ENCODE peak calls at places on chromosome 1, in six cellular contexts. G is PC-3; Y is right cardiac atrium; V is pancreas; A is CD8-positive, alpha-beta T cell; Z is heart right ventricle. C is an unnamed sample.
A peak's percentile ranks its signal among the peaks of the same experiment; 100 is the strongest.

GRCh38 chr1:171742577-171742922 is 685 bp upstream of the VAMP4 start:
- ATAC-seq in G (peak; percentile 62), Y (peak; percentile 71), V (peak; percentile 38), A (peak; percentile 5), Z (peak; percentile 40), C (peak; percentile 65)

GRCh38 chr1:41751804-41752513 is 166.8 kb downstream of the HIVEP3 start:
- ATAC-seq in G (peak; percentile 64), Y (peak; percentile 58), V (no peak), A (no peak), Z (peak; percentile 46), C (peak; percentile 48)

GRCh38 chr1:56516539-56517252 is 62.7 kb downstream of the PLPP3 start:
- ATAC-seq in G (peak; percentile 87), Y (peak; percentile 42), V (peak; percentile 98), A (no peak), Z (peak; percentile 16), C (peak; percentile 34)

GRCh38 chr1:79353224-79353623 is 346.7 kb upstream of the ADGRL4 start:
- ATAC-seq in G (peak; percentile 77), Y (peak; percentile 65), V (peak; percentile 68), A (no peak), Z (no peak), C (no peak)

GRCh38 chr1:196951711-196952394 is 8.3 kb downstream of the CFHR2 start:
- ATAC-seq in G (no peak), Y (no peak), V (no peak), A (no peak), Z (no peak), C (no peak)

GRCh38 chr1:23546897-23547596 is 12.3 kb downstream of the ID3 start:
- ATAC-seq in G (no peak), Y (no peak), V (no peak), A (no peak), Z (no peak), C (no peak)

GRCh38 chr1:145708063-145708462 is 895 bp upstream of the PDZK1 start:
- ATAC-seq in G (no peak), Y (no peak), V (no peak), A (no peak), Z (no peak), C (no peak)

GRCh38 chr1:228020686-228021525 is 14.1 kb downstream of the WNT3A start:
- ATAC-seq in G (no peak), Y (no peak), V (no peak), A (no peak), Z (no peak), C (no peak)

GRCh38 chr1:156246762-156247459 is 945 bp downstream of the PAQR6 start:
- ATAC-seq in G (peak; percentile 31), Y (peak; percentile 63), V (no peak), A (no peak), Z (peak; percentile 43), C (peak; percentile 66)

GRCh38 chr1:15760520-15761211 is 2.1 kb downstream of the FBLIM1 start:
- ATAC-seq in G (peak; percentile 19), Y (peak; percentile 43), V (no peak), A (no peak), Z (peak; percentile 42), C (peak; percentile 24)

GRCh38 chr1:95117207-95118018 is at the start of gene TLCD4:
- ATAC-seq in G (peak; percentile 90), Y (peak; percentile 97), V (peak; percentile 94), A (peak; percentile 68), Z (peak; percentile 95), C (peak; percentile 94)

GRCh38 chr1:152347116-152347728 is 12.6 kb downstream of the FLG2 start:
- ATAC-seq in G (peak; percentile 76), Y (peak; percentile 48), V (no peak), A (peak; percentile 58), Z (no peak), C (no peak)

GRCh38 chr1:185439727-185440415 is 122.8 kb upstream of the IVNS1ABP start:
- ATAC-seq in G (peak; percentile 87), Y (peak; percentile 61), V (no peak), A (peak; percentile 80), Z (peak; percentile 52), C (no peak)

GRCh38 chr1:233094269-233094668 is 143.9 kb downstream of the NTPCR start:
- ATAC-seq in G (no peak), Y (no peak), V (no peak), A (no peak), Z (no peak), C (no peak)

GRCh38 chr1:35629051-35629450 is 12.3 kb downstream of the PSMB2 start:
- ATAC-seq in G (no peak), Y (no peak), V (peak; percentile 66), A (no peak), Z (no peak), C (no peak)

GRCh38 chr1:224989615-224990014 is 60.1 kb downstream of the DNAH14 start:
- ATAC-seq in G (no peak), Y (no peak), V (no peak), A (no peak), Z (no peak), C (no peak)

GRCh38 chr1:218886472-218886871 is 287.2 kb upstream of the LYPLAL1 start:
- ATAC-seq in G (peak; percentile 37), Y (peak; percentile 31), V (no peak), A (no peak), Z (peak; percentile 42), C (no peak)

GRCh38 chr1:74523873-74524480 is 11.6 kb upstream of the LRRC53 start:
- ATAC-seq in G (no peak), Y (no peak), V (no peak), A (no peak), Z (no peak), C (no peak)

GRCh38 chr1:91741301-91741700 is 144.7 kb downstream of the TGFBR3 start:
- ATAC-seq in G (no peak), Y (no peak), V (no peak), A (no peak), Z (no peak), C (no peak)

GRCh38 chr1:202684716-202685115 is 25.5 kb downstream of the SYT2 start:
- ATAC-seq in G (no peak), Y (no peak), V (no peak), A (no peak), Z (no peak), C (no peak)

GRCh38 chr1:190104959-190105358 is 372.7 kb downstream of the BRINP3 start:
- ATAC-seq in G (no peak), Y (no peak), V (no peak), A (no peak), Z (no peak), C (no peak)

GRCh38 chr1:192311281-192311680 is 5.5 kb upstream of the RGS21 start:
- ATAC-seq in G (peak; percentile 51), Y (no peak), V (no peak), A (no peak), Z (no peak), C (no peak)

GRCh38 chr1:5865056-5865455 is 127.2 kb downstream of the NPHP4 start:
- ATAC-seq in G (no peak), Y (no peak), V (no peak), A (no peak), Z (no peak), C (no peak)

GRCh38 chr1:114488739-114489138 is 22.3 kb downstream of the TRIM33 start:
- ATAC-seq in G (no peak), Y (no peak), V (no peak), A (no peak), Z (no peak), C (no peak)

GRCh38 chr1:224543453-224543852 is 72.7 kb upstream of the CNIH3 start:
- ATAC-seq in G (peak; percentile 21), Y (no peak), V (no peak), A (no peak), Z (no peak), C (no peak)

GRCh38 chr1:10677508-10678364 is 118.7 kb downstream of the CASZ1 start:
- ATAC-seq in G (no peak), Y (no peak), V (no peak), A (no peak), Z (no peak), C (no peak)

GRCh38 chr1:204591473-204592090 is 75.4 kb downstream of the MDM4 start:
- ATAC-seq in G (peak; percentile 85), Y (no peak), V (no peak), A (no peak), Z (no peak), C (no peak)

GRCh38 chr1:23283660-23284602 is 60.2 kb downstream of the HNRNPR start:
- ATAC-seq in G (peak; percentile 42), Y (no peak), V (peak; percentile 74), A (no peak), Z (no peak), C (no peak)

DNA sequence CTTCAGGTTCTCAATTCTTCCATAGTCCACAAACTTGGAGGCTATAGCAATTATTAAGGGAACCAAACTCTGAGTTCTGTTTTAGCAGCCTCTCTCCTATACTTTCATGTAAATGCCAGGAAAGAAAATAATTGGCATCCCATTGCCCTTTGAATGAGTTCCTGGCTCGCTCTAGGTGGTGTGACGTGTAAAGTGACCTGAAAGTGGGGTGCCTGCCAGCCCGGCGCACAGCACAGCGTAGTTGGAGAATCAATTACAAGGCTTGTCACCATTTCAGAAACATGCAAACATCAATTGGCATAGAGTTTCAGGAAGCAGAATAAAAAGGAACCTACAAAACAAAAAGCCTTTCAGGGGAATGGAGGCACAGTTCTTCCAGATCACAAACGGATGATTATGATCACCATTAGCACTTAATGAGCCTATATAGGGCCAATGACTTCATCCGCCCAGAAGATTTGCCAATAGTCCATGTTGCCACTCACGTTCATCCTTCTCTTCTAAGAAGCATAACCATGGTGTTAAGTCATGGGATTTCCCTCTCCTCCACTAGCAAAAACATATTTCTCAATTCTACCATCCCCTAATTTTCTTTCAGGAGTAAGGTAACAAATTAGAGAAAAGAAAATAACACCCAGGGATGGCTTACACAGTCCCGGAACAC is 354.6 kb upstream of the ADGRL2 start:
- ATAC-seq in G (no peak), Y (peak; percentile 71), V (peak; percentile 61), A (no peak), Z (peak; percentile 55), C (no peak)
- H3K27ac ChIP-seq in G (no peak overlapping the region), Y (peak overlapping the region; percentile 3), V (peak overlapping the region; percentile 24), A (no peak overlapping the region), Z (peak overlapping the region; percentile 42), C (no peak overlapping the region)

GRCh38 chr1:162996261-162996660 is 72.9 kb upstream of the RGS4 start:
- ATAC-seq in G (no peak), Y (no peak), V (no peak), A (no peak), Z (no peak), C (no peak)
- H3K4me1 ChIP-seq in G (no peaks in the 10 kb centered on the region), Y (no peaks in the 10 kb centered on the region), V (no peaks in the 10 kb centered on the region), A (no peaks in the 10 kb centered on the region), Z (no peaks in the 10 kb centered on the region), C (no peaks in the 10 kb centered on the region)

GRCh38 chr1:207852576-207853371 is 58.2 kb downstream of the CD34 start:
- ATAC-seq in G (no peak), Y (no peak), V (no peak), A (peak; percentile 62), Z (no peak), C (no peak)

GRCh38 chr1:207853372-207853757 is 57.6 kb downstream of the CD34 start:
- ATAC-seq in G (no peak), Y (peak; percentile 60), V (no peak), A (no peak), Z (peak; percentile 70), C (peak; percentile 54)

GRCh38 chr1:207850621-207851407 is 60.1 kb downstream of the CD34 start:
- ATAC-seq in G (no peak), Y (peak; percentile 19), V (no peak), A (no peak), Z (peak; percentile 46), C (no peak)

GRCh38 chr1:207854001-207854400 is 56.9 kb downstream of the CD34 start:
- ATAC-seq in G (no peak), Y (no peak), V (no peak), A (no peak), Z (no peak), C (no peak)

GRCh38 chr1:207851696-207852095 is 59.2 kb downstream of the CD34 start:
- ATAC-seq in G (no peak), Y (no peak), V (no peak), A (no peak), Z (no peak), C (no peak)
- H3K27ac ChIP-seq in G (no peak overlapping the region), Y (no peak overlapping the region), V (no peak overlapping the region), A (no peak overlapping the region), Z (peak overlapping the region; percentile 78), C (peak overlapping the region; percentile 56)

GRCh38 chr1:153547560-153548551 is 1.2 kb downstream of the S100A3 start:
- ATAC-seq in G (no peak), Y (no peak), V (no peak), A (no peak), Z (no peak), C (no peak)
- H3K4me1 ChIP-seq in G (peaks cover 53% of the 10 kb centered on the region), Y (peaks cover 20% of the 10 kb centered on the region), V (no peaks in the 10 kb centered on the region), A (peaks cover 40% of the 10 kb centered on the region), Z (peaks cover 47% of the 10 kb centered on the region), C (peaks cover 80% of the 10 kb centered on the region)